ENCODE peak calls at places on chromosome X, in seven cellular contexts. P is CD8-positive, alpha-beta T cell; F is activated CD8-positive, alpha-beta memory T cell treated with anti-CD3 and anti-CD28 coated beads for 4 hours; U is T-helper 1 cell; L is BJ; X is stimulated activated CD8-positive, alpha-beta memory T cell treated with anti-CD3 and anti-CD28 coated beads, Interleukin-7, amount 100 ng/mL, for 1 hour; O is NCI-H1436. H is an unnamed sample.

GRCh38 chrX:43870758-43871419 is 11.4 kb downstream of the MAOB start:
- DNase-seq in P (no peak), F (no peak), U (no peak), L (no peak), X (no peak), O (no peak), H (no peak)

GRCh38 chrX:54695816-54696487 is 102.1 kb downstream of the ITIH6 start:
- DNase-seq in P (no peak), F (no peak), U (no peak), L (no peak), X (no peak), O (no peak), H (no peak)

GRCh38 chrX:153443476-153444332 is 2.2 kb downstream of the TREX2 start:
- DNase-seq in P (no peak), F (no peak), U (no peak), L (no peak), X (no peak), O (no peak), H (no peak)

GRCh38 chrX:46551494-46552128 is 6.4 kb upstream of the ZNF674 start:
- DNase-seq in P (no peak), F (no peak), U (no peak), L (no peak), X (no peak), O (no peak), H (no peak)

GRCh38 chrX:7133036-7133412 is 14.5 kb upstream of the STS start:
- DNase-seq in P (no peak), F (no peak), U (no peak), L (no peak), X (no peak), O (no peak), H (no peak)

GRCh38 chrX:16348286-16348685 is 181.0 kb downstream of the MAGEB17 start:
- DNase-seq in P (no peak), F (no peak), U (no peak), L (no peak), X (no peak), O (no peak), H (no peak)

GRCh38 chrX:13078739-13079444 is 34.5 kb upstream of the FAM9C start:
- DNase-seq in P (no peak), F (no peak), U (no peak), L (peak), X (no peak), O (no peak), H (no peak)

GRCh38 chrX:17674611-17675010 is 62.7 kb upstream of the SCML1 start:
- DNase-seq in P (no peak), F (no peak), U (no peak), L (no peak), X (no peak), O (no peak), H (no peak)

GRCh38 chrX:3712080-3712869 is 1.2 kb downstream of the PRKX start:
- DNase-seq in P (no peak), F (no peak), U (no peak), L (no peak), X (no peak), O (no peak), H (no peak)

GRCh38 chrX:72716766-72717165 is 2.7 kb upstream of the PHKA1 start:
- DNase-seq in P (no peak), F (no peak), U (no peak), L (no peak), X (no peak), O (no peak), H (no peak)

GRCh38 chrX:17081969-17082368 is 135.5 kb downstream of the REPS2 start:
- DNase-seq in P (no peak), F (no peak), U (no peak), L (no peak), X (no peak), O (no peak), H (no peak)

GRCh38 chrX:19698125-19698524 is 182.8 kb upstream of the MAP3K15 start:
- DNase-seq in P (no peak), F (no peak), U (no peak), L (no peak), X (no peak), O (no peak), H (no peak)

GRCh38 chrX:10611441-10612090 is 8.8 kb downstream of the MID1 start:
- DNase-seq in P (no peak), F (no peak), U (no peak), L (no peak), X (no peak), O (no peak), H (no peak)

GRCh38 chrX:68824565-68825125 is 4.2 kb upstream of the EFNB1 start:
- DNase-seq in P (no peak), F (no peak), U (no peak), L (no peak), X (no peak), O (no peak), H (no peak)

GRCh38 chrX:40546870-40547269 is 33.9 kb upstream of the ATP6AP2 start:
- DNase-seq in P (no peak), F (no peak), U (no peak), L (no peak), X (no peak), O (no peak), H (no peak)

GRCh38 chrX:28225508-28225907 is 244.3 kb upstream of the DCAF8L1 start:
- DNase-seq in P (no peak), F (no peak), U (no peak), L (no peak), X (no peak), O (no peak), H (no peak)

GRCh38 chrX:16138108-16138427 is 14.7 kb downstream of the GRPR start:
- DNase-seq in P (no peak), F (no peak), U (no peak), L (no peak), X (no peak), O (no peak), H (no peak)

GRCh38 chrX:103805860-103806259 is 26.2 kb downstream of the RAB9B start:
- DNase-seq in P (no peak), F (no peak), U (no peak), L (no peak), X (no peak), O (no peak), H (no peak)

GRCh38 chrX:42248226-42248625 is 324.9 kb upstream of the CASK start:
- DNase-seq in P (no peak), F (no peak), U (no peak), L (no peak), X (no peak), O (no peak), H (no peak)

GRCh38 chrX:42096262-42096939 is 173.0 kb upstream of the CASK start:
- DNase-seq in P (no peak), F (no peak), U (no peak), L (peak), X (no peak), O (no peak), H (peak)

GRCh38 chrX:22987452-22987851 is 12.3 kb upstream of the DDX53 start:
- DNase-seq in P (no peak), F (no peak), U (no peak), L (no peak), X (no peak), O (no peak), H (no peak)

GRCh38 chrX:9943420-9943819 is 23.7 kb upstream of the CLDN34 start:
- DNase-seq in P (no peak), F (no peak), U (no peak), L (no peak), X (no peak), O (no peak), H (no peak)

GRCh38 chrX:19705196-19705769 is 182.1 kb downstream of the SH3KBP1 start:
- DNase-seq in P (no peak), F (no peak), U (no peak), L (peak), X (no peak), O (no peak), H (no peak)

GRCh38 chrX:41491267-41492004 is 44.3 kb downstream of the NYX start:
- DNase-seq in P (no peak), F (no peak), U (no peak), L (peak), X (no peak), O (no peak), H (peak)

GRCh38 chrX:65572971-65573370 is 38.4 kb upstream of the LAS1L start:
- DNase-seq in P (no peak), F (no peak), U (no peak), L (no peak), X (no peak), O (no peak), H (no peak)

GRCh38 chrX:69748055-69748454 is 132.1 kb downstream of the EDA start:
- DNase-seq in P (no peak), F (no peak), U (no peak), L (no peak), X (no peak), O (no peak), H (no peak)

H was measured in AG04450.